ENCODE peak calls at places on chromosomes 4 and X, in four cellular contexts. M is K562, Y is HCT116, N is SK-N-SH. Z is an unnamed sample.

GRCh38 chr4:145293658-145294057 is 113.3 kb upstream of the OTUD4 start:
- DNase-seq in M (no peak), Y (no peak), N (no peak), Z (no peak)

GRCh38 chrX:40772290-40772689 is 36.9 kb upstream of the MED14 start:
- DNase-seq in Y (peak), N (no peak), M (no peak), Z (no peak)

GRCh38 chr4:94451669-94452475 is at the start of gene PDLIM5:
- DNase-seq in Y (peak), M (peak), N (peak), Z (peak)

GRCh38 chr4:117096886-117097285 is 11.5 kb upstream of the TRAM1L1 start:
- DNase-seq in Y (no peak), M (no peak), N (no peak), Z (no peak)

GRCh38 chrX:42992199-42992943 is 214.4 kb upstream of the PPP1R2C start:
- DNase-seq in N (no peak), M (no peak), Y (no peak), Z (no peak)

GRCh38 chrX:136851526-136851925 is 29.0 kb downstream of the RBMX start:
- DNase-seq in Y (no peak), M (no peak), N (no peak), Z (no peak)

GRCh38 chr4:139050436-139050835 is 34.9 kb downstream of the NOCT start:
- DNase-seq in M (no peak), N (no peak), Y (no peak), Z (no peak)

GRCh38 chr4:108492816-108493595 is 127.4 kb upstream of the RPL34 start:
- DNase-seq in Y (peak), M (peak), N (peak), Z (peak)

GRCh38 chrX:36336746-36337145 is 417.2 kb downstream of the CFAP47 start:
- DNase-seq in Y (no peak), N (peak), M (no peak), Z (no peak)

GRCh38 chr4:168877779-168878491 is 132.1 kb downstream of the CBR4 start:
- DNase-seq in N (peak), M (no peak), Y (no peak), Z (no peak)

GRCh38 chr4:99103166-99103565 is 14.6 kb upstream of the ADH5 start:
- DNase-seq in Y (no peak), M (no peak), N (no peak), Z (no peak)

GRCh38 chr4:184955636-184956035 is 62.7 kb upstream of the HELT start:
- DNase-seq in M (no peak), Y (no peak), N (no peak), Z (no peak)

GRCh38 chr4:87055340-87055739 is 120.5 kb downstream of the AFF1 start:
- DNase-seq in N (no peak), Y (no peak), M (no peak), Z (no peak)

GRCh38 chr4:145345401-145345800 is 136.3 kb upstream of the SMAD1 start:
- DNase-seq in N (no peak), Y (no peak), M (no peak), Z (no peak)

GRCh38 chr4:40173470-40173875 is 23.4 kb upstream of the RHOH start:
- DNase-seq in M (no peak), N (no peak), Y (no peak), Z (no peak)

GRCh38 chrX:45592067-45592466 is 391.4 kb upstream of the DIPK2B start:
- DNase-seq in Y (no peak), M (no peak), N (no peak), Z (no peak)

GRCh38 chr4:78612398-78613005 is 60.9 kb downstream of the ANXA3 start:
- DNase-seq in N (peak), M (no peak), Y (no peak), Z (peak)

GRCh38 chr4:40121515-40121914 is 64.9 kb downstream of the N4BP2 start:
- DNase-seq in M (no peak), N (no peak), Y (peak), Z (no peak)

GRCh38 chrX:155242300-155242699 is 22.0 kb downstream of the RAB39B start:
- DNase-seq in Y (no peak), N (no peak), M (no peak), Z (no peak)

GRCh38 chr4:182560358-182560757 is 317.2 kb downstream of the TENM3 start:
- DNase-seq in Y (no peak), M (no peak), N (no peak), Z (no peak)

DNA sequence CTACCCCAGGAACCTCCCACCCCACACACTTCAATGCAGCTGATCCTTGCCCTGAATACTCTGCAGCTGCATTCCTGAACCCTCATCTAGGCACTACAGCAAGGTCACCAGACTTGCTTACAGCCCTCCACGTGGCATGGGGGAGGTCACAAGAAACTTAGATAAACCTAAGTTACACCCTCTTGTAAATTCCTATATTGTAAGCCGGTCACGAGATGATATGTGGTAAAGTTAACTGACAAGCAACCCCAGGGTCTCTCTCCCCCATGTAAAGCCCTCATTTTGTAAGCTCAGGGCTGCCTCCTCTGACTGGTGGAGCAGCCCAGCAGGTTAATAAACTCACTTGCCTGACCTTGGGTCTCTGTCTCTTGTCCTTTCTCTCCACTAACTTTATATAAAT is 570.7 kb downstream of the PCDH7 start:
- DNase-seq in Y (no peak), N (no peak), M (no peak), Z (no peak)
- H3K4me2 ChIP-seq in Y (no peak), N (no peak), M (no peak), Z (no peak)

DNA sequence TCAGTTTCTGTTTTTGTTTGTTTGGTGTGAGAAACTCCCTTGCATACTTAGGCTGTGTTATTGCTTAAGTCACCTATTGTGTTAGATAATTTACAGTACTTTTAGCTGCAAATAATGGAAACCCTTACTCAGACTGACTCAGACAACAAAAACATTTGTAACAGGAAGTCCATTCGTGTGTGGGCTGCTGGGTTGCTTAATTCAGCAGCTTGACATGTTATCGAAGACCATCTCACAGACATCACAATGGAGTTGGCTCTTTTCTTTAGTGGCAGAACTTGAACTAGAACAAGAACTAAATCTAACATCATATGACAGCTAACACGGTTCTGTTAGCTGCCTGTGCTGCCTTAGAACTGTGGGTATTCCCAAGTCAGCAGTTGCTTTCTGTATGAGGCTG is 9.9 kb upstream of the GABRE start:
- DNase-seq in Y (no peak), M (no peak), N (no peak), Z (peak)
- TF ChIP-seq ELF1 in Y (no peak), M (peak), N (no peak), Z (no peak)

DNA sequence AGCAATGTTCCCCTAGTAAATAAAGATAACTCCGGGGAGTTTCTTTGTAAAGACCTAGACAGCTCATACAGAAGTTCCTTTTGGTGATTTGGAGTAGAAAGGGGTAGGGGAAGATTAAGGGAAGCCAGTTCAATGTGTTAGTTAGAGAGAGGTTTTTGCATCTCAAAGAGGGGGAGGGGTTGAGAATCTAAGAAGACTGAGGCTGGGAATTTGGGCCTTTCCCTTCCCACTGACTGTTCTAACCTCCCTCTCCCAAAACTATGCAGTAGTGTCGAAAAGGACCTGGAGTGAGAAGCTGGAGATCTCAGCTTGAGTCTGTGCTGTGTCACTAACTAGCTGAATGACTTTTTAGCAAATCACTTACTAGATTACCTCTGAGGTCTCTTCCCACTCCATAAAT is 55.7 kb upstream of the CCDC160 start:
- DNase-seq in M (no peak), Y (no peak), N (no peak), Z (no peak)
- H3K4me2 ChIP-seq in M (no peak), Y (no peak), N (no peak), Z (no peak)

GRCh38 chrX:10502961-10503360 is 117.4 kb downstream of the MID1 start:
- DNase-seq in M (no peak), N (no peak), Y (no peak), Z (no peak)
- TF ChIP-seq ELF1 in M (no peak), N (no peak), Y (no peak), Z (no peak)